ENCODE peak calls at places on chromosomes 13 and 19, in five cellular contexts. O is heart right ventricle, L is cardiac muscle cell, Z is suprapubic skin, B is left lung. S is an unnamed sample. For H3K4me1, the result is how much of the 10 kb centered on the place peaks cover.

GRCh38 chr13:112777637-112778406 is 88.0 kb downstream of the ATP11A start:
- DNase-seq in O (no peak), L (no peak), Z (peak), B (peak), S (no peak)

GRCh38 chr19:55689366-55690108 is 14.5 kb downstream of the EPN1 start:
- DNase-seq in O (no peak), L (no peak), Z (no peak), B (peak), S (no peak)

GRCh38 chr19:33156354-33156753 is 24.4 kb downstream of the WDR88 start:
- DNase-seq in O (no peak), L (peak), Z (no peak), B (no peak), S (no peak)

GRCh38 chr13:49976314-49977258 is 20.3 kb upstream of the TRIM13 start:
- DNase-seq in O (peak), L (peak), Z (no peak), B (peak), S (no peak)

GRCh38 chr19:5806133-5806489 is 1.2 kb downstream of the NRTN start:
- DNase-seq in O (no peak), L (no peak), Z (no peak), B (no peak), S (no peak)

GRCh38 chr19:41615207-41615606 is 11.7 kb downstream of the CEACAM4 start:
- DNase-seq in O (no peak), L (no peak), Z (no peak), B (no peak), S (no peak)

GRCh38 chr13:112168771-112169170 is 101.8 kb downstream of the SOX1 start:
- DNase-seq in O (no peak), L (no peak), Z (no peak), B (no peak), S (no peak)

GRCh38 chr19:8664671-8665057 is 33.9 kb downstream of the ACTL9 start:
- DNase-seq in O (no peak), L (no peak), Z (no peak), B (no peak), S (no peak)

GRCh38 chr13:46321494-46322225 is 65.4 kb downstream of the RUBCNL start:
- DNase-seq in O (peak), L (peak), Z (no peak), B (peak), S (no peak)

GRCh38 chr19:17859533-17860330 is at the start of gene RPL18A:
- DNase-seq in O (peak), L (peak), Z (peak), B (peak), S (peak)

GRCh38 chr19:35088514-35088913 is 27.1 kb upstream of the FXYD3 start:
- DNase-seq in O (no peak), L (peak), Z (no peak), B (no peak), S (no peak)

GRCh38 chr13:98171806-98172569 is 5.1 kb downstream of the RNF113B start:
- DNase-seq in O (peak), L (peak), Z (no peak), B (peak), S (no peak)

GRCh38 chr19:5615756-5616327 is 6.7 kb downstream of the SAFB2 start:
- DNase-seq in O (no peak), L (no peak), Z (no peak), B (no peak), S (no peak)

GRCh38 chr13:41547253-41548000 is 90.1 kb downstream of the RGCC start:
- DNase-seq in O (peak), L (peak), Z (no peak), B (no peak), S (no peak)

GRCh38 chr13:89034015-89034414 is 1362.8 kb downstream of the SLITRK5 start:
- DNase-seq in O (no peak), L (no peak), Z (no peak), B (no peak), S (no peak)

GRCh38 chr19:37654525-37654832 is 786 bp downstream of the ZFP30 start:
- DNase-seq in O (no peak), L (peak), Z (no peak), B (no peak), S (no peak)

GRCh38 chr19:6039541-6040225 is 61.7 kb upstream of the RANBP3 start:
- DNase-seq in O (no peak), L (no peak), Z (no peak), B (no peak), S (no peak)

GRCh38 chr19:42038675-42039074 is 31.3 kb downstream of the GRIK5 start:
- DNase-seq in O (peak), L (no peak), Z (no peak), B (no peak), S (no peak)

GRCh38 chr13:71879129-71879535 is 12.1 kb upstream of the DACH1 start:
- DNase-seq in O (no peak), L (peak), Z (no peak), B (no peak), S (no peak)

GRCh38 chr13:36858285-36858684 is 39.3 kb downstream of the RFXAP start:
- DNase-seq in O (no peak), L (peak), Z (no peak), B (no peak), S (no peak)

GRCh38 chr13:52744842-52745241 is 5.2 kb upstream of the CNMD start:
- DNase-seq in O (no peak), L (no peak), Z (no peak), B (no peak), S (no peak)

GRCh38 chr13:51834581-51835158 is 10.3 kb downstream of the TMEM272 start:
- DNase-seq in O (no peak), L (no peak), Z (no peak), B (no peak), S (no peak)

GRCh38 chr13:113273856-113274590 is 23.0 kb upstream of the LAMP1 start:
- DNase-seq in O (no peak), L (peak), Z (no peak), B (peak), S (no peak)

GRCh38 chr19:30163663-30164062 is 208.5 kb upstream of the ZNF536 start:
- DNase-seq in O (no peak), L (no peak), Z (peak), B (no peak), S (no peak)

GRCh38 chr13:40433577-40433976 is 232.9 kb downstream of the FOXO1 start:
- DNase-seq in O (no peak), L (no peak), Z (no peak), B (no peak), S (no peak)

GRCh38 chr13:112683581-112683980 is 6.3 kb upstream of the ATP11A start:
- DNase-seq in O (no peak), L (no peak), Z (no peak), B (no peak), S (no peak)

GRCh38 chr13:75250526-75251183 is 231.3 kb downstream of the TBC1D4 start:
- DNase-seq in O (no peak), L (peak), Z (no peak), B (no peak), S (no peak)

GRCh38 chr19:2123682-2124387 is 27.1 kb downstream of the IZUMO4 start:
- DNase-seq in O (no peak), L (peak), Z (no peak), B (no peak), S (no peak)

GRCh38 chr13:102911336-102911735 is 65.5 kb downstream of the ERCC5 start:
- DNase-seq in O (no peak), L (no peak), Z (no peak), B (no peak), S (no peak)

GRCh38 chr13:79501538-79502232 is 20.7 kb downstream of the NDFIP2 start:
- DNase-seq in O (no peak), L (no peak), Z (no peak), B (no peak), S (no peak)

GRCh38 chr13:79500829-79501228 is 19.9 kb downstream of the NDFIP2 start:
- DNase-seq in O (no peak), L (no peak), Z (no peak), B (no peak), S (no peak)

GRCh38 chr13:79497852-79498251 is 16.9 kb downstream of the NDFIP2 start:
- DNase-seq in O (no peak), L (no peak), Z (no peak), B (no peak), S (no peak)

GRCh38 chr13:79503473-79504017 is 22.6 kb downstream of the NDFIP2 start:
- DNase-seq in O (no peak), L (no peak), Z (no peak), B (no peak), S (no peak)

GRCh38 chr13:79503069-79503468 is 22.1 kb downstream of the NDFIP2 start:
- DNase-seq in O (no peak), L (no peak), Z (no peak), B (no peak), S (no peak)
- TF ChIP-seq CTCF in O (no peak), L (no peak), Z (no peak), B (no peak), S (no peak)

DNA sequence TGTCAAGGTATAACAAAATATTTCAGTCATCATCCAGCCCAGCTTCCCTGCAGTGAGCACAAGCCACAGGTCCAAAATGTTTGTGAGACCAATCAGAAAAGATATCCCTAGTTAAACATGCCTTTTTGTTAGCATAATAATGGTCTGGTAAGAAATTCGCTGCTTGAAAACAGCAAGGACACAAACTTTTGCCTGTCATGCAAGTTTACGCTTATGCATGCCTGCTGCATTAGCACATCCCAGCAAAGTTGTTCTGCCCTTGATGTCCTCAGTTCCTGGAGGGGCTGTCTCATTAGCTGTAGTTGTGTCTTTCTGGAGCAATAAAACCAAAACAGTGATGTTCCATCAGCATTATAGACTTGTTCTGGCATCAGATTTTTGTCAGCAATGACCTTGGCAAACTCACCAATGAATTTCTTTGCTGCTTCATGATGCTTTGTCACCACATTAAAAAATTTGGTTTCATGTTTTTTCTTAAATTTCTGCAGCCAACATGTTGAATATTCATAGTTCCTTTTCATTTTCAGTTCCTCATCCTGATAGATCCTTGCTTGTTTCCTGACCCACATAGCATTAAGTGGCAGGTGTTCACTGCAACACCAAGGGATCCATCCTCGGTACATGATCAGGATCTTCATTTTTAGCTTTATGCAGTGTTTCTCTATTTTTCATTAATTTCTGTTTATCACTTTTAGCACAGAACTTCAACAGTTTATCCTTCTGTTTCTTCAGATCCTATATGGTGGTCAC is 72.0 kb upstream of the GPR183 start:
- DNase-seq in O (no peak), L (no peak), Z (no peak), B (no peak), S (no peak)
- H3K4me1 ChIP-seq in O (under half), L (under half), Z (under half), B (under half), S (under half)

DNA sequence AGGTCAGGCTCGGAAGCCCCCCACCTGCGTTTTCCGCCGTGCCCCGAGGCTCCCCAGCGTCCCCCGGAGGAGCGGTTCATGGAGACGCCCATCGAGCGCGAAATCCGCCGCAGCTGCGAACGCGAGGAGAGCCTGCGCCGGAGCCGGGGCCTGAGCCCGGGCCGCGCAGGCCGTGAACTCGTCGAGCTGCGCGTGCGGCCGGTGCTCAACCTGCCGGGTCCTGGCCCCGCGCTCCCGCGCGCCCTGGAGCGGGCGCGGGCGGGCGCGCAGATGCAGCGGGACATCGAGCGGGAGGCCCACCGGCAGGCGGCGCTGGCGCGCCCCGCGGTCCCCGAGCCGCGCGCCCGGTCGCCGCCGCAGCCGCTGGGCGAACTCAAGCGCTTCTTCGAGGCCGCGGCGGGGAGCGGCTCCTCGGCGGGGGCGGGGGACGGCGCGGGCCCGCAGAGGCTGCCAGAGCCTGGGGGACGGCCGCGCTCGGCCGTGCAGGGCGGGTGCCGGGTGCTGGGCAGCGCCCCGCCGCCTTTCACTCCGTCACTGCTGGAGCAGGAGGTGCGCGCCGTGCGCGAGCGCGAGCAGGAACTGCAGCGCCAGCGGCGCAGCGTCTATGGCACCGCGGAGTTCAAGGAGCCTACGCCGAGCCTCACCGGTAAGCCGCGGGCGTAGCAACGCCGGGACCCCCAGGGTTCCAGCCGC is 792 bp downstream of the MISP3 start:
- DNase-seq in O (peak), L (peak), Z (no peak), B (peak), S (no peak)
- TF ChIP-seq CTCF in O (peak), L (peak), Z (peak), B (peak), S (no peak)

GRCh38 chr19:48395499-48395898 is 2.0 kb downstream of the GRIN2D start:
- DNase-seq in O (no peak), L (no peak), Z (no peak), B (no peak), S (no peak)

GRCh38 chr19:48393559-48394330 is at the start of gene GRIN2D:
- DNase-seq in O (no peak), L (peak), Z (no peak), B (no peak), S (no peak)

GRCh38 chr19:48393196-48393558 is 291 bp upstream of the GRIN2D start:
- DNase-seq in O (no peak), L (no peak), Z (no peak), B (no peak), S (no peak)

GRCh38 chr19:48395170-48395455 is 1.6 kb downstream of the GRIN2D start:
- DNase-seq in O (no peak), L (no peak), Z (no peak), B (no peak), S (no peak)

DNA sequence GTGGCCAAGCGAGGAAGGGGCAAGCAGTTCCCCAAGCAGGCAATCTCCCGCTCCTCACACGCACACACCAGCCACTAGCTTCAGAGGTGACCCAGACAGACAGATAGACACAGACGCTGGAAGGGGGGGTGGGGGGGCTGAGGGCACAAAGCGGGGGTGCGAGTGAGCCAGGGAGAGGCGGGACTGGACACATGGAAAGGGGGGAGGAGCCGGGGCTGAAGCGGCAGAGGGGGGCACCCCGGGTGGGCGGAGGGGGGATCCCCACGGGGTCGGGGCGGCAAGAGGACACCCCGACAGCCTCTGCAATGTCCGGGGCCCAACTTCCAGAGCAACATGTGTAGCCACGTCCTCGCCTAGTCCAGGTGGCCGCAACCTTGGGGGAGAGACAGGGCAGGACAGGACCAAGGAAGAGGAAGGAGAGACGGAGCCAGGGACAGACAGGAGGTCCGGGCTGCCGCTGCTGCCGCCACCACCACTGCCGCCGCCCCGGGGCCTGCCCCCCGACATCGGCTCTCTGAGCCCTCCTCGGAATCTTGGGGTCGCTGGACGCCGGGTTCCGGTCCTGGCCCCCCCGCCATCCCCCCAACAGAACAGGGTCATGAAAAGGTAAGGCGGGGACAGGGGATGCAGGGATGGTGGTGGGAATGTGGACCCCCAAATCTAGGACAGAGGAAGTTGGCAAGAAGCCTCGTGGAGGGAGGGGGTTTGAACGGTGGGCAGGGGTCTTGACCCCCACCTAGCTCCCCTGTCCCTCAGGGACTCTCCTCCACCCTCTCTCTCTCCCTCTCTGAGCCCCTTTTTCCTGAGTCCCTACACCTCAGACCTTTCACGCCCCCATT is 1.1 kb downstream of the GRIN2D start:
- DNase-seq in O (no peak), L (no peak), Z (no peak), B (no peak), S (no peak)
- H3K4me1 ChIP-seq in O (under half), L (under half), Z (half or more), B (under half), S (under half)

DNA sequence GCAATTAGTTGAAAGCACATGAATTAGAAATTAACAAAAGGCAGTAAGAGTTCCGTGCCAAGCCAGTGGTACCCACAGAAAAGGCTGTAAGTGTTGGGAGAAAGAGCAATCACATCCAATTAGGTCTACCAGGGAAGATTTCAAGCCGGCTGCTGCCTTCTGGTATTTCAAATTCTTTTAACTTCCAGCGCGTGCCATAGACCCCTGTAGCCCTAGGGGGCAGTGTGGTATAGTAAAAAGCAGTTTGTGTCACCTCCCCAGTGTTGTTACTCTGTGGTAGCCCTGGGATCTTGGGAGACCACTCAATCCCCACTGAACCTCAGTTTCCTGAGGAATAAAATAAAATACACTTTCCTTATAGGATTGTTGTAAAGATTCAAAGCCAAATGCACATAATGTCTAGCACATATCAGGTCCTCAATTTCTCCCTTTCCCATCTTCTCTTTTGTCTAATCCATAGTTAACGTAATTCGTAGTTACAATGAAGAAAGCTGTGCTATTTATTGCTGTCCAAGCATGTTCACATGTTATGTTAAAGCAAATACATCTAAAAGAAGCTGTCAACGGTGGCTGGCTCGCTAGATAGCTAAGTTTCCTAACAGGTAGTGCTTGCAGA is 230.2 kb downstream of the TDRD3 start:
- DNase-seq in O (no peak), L (peak), Z (no peak), B (no peak), S (no peak)
- TF ChIP-seq CTCF in O (peak), L (peak), Z (peak), B (peak), S (peak)

GRCh38 chr13:91544723-91545122 is 146.3 kb downstream of the GPC5 start:
- DNase-seq in O (no peak), L (peak), Z (no peak), B (no peak), S (no peak)
- H3K4me1 ChIP-seq in O (under half), L (under half), Z (under half), B (under half), S (under half)

DNA sequence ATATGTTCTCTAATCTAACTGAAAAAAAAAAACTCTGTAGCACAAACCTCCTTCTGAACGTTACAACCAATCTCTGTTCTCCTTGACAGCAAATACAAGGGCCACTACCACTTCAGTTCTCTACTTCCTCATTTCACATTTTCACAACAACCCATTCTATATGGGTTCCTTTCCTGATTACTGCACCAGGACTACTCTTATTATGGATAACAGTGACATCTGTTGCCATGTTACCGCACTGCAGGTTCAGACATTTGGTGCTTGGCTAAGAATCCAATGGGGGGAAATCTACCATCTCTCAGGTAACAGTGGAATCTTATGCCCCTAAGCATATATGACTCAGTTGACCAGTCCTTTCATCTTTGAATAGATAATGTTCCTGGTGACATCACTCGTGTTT is 11.6 kb upstream of the FPR3 start:
- DNase-seq in O (no peak), L (peak), Z (no peak), B (no peak), S (no peak)
- TF ChIP-seq CTCF in O (peak), L (peak), Z (peak), B (no peak), S (no peak)

GRCh38 chr13:73945371-73945770 is 188.8 kb downstream of the KLF12 start:
- DNase-seq in O (no peak), L (peak), Z (no peak), B (no peak), S (no peak)
- H3K4me1 ChIP-seq in O (under half), L (under half), Z (under half), B (under half), S (under half)